ENCODE peak calls at places on chromosomes 16 and 17, in five cellular contexts. N is renal cortical epithelial cell; S is stimulated activated CD4-positive, alpha-beta T cell treated with anti-CD3 and anti-CD28 coated beads, Interleukin-2, amount 100 ng/mL, for 48 hours; G is Calu3; A is uterus. Z is an unnamed sample.

GRCh38 chr16:78480588-78480987 is 381.1 kb downstream of the WWOX start:
- DNase-seq in S (no peak), N (no peak), A (no peak), G (no peak), Z (no peak)

GRCh38 chr16:3358884-3359283 is 3.2 kb downstream of the OR2C1 start:
- DNase-seq in A (no peak), N (peak; percentile 32), S (no peak), G (no peak), Z (no peak)

GRCh38 chr17:34071891-34072420 is 183.1 kb upstream of the CCL2 start:
- DNase-seq in N (no peak), G (no peak), S (no peak), A (no peak), Z (no peak)

GRCh38 chr17:7720125-7720524 is 2.6 kb downstream of the DNAH2 start:
- DNase-seq in G (no peak), S (no peak), N (no peak), A (no peak), Z (no peak)

GRCh38 chr16:54171855-54172537 is 114.6 kb downstream of the IRX3 start:
- DNase-seq in S (no peak), G (peak; percentile 43), A (no peak), N (peak; percentile 86), Z (no peak)

GRCh38 chr17:58121925-58122324 is 26.3 kb upstream of the OR4D1 start:
- DNase-seq in N (peak; percentile 30), S (no peak), A (no peak), G (peak; percentile 10), Z (no peak)

GRCh38 chr16:49183911-49184310 is 97.7 kb downstream of the CBLN1 start:
- DNase-seq in G (peak; percentile 7), N (no peak), S (no peak), A (no peak), Z (no peak)

GRCh38 chr17:76353004-76353598 is 615 bp downstream of the PRPSAP1 start:
- DNase-seq in A (no peak), N (no peak), G (peak; percentile 11), S (no peak), Z (no peak)

GRCh38 chr17:67829331-67829730 is 4.0 kb downstream of the BPTF start:
- DNase-seq in G (no peak), A (no peak), S (peak; percentile 30), N (peak; percentile 59), Z (no peak)

GRCh38 chr16:17206712-17207111 is 264.0 kb downstream of the XYLT1 start:
- DNase-seq in G (no peak), S (no peak), A (no peak), N (no peak), Z (no peak)

GRCh38 chr17:45705123-45706009 is 78.8 kb upstream of the CRHR1 start:
- DNase-seq in N (peak; percentile 91), A (no peak), G (peak; percentile 86), S (no peak), Z (no peak)

GRCh38 chr17:33596904-33597303 is 303.8 kb upstream of the ASIC2 start:
- DNase-seq in S (no peak), G (no peak), N (no peak), A (no peak), Z (no peak)

GRCh38 chr16:57720142-57720575 is 15.4 kb upstream of the KATNB1 start:
- DNase-seq in G (peak; percentile 90), N (peak; percentile 56), A (no peak), S (peak; percentile 41), Z (no peak)

GRCh38 chr17:14940946-14941280 is 324.2 kb downstream of the PMP22 start:
- DNase-seq in S (no peak), G (no peak), A (no peak), N (no peak), Z (no peak)

Z was measured in activated B cell treated with CpG ODN at 0.5 μM for 24 hours.